ENCODE peak calls at places on chromosomes 6 and 20, in nine cellular contexts. R is activated CD4-positive, CD25-positive, alpha-beta regulatory T cell treated with anti-CD3 and anti-CD28 coated beads, Interleukin-2, amount 50 U/mL, for 72 hours; V is left lobe of liver; F is lung microvascular endothelial cell; T is stimulated activated CD8-positive, alpha-beta memory T cell treated with anti-CD3 and anti-CD28 coated beads, Interleukin-2, amount 100 ng/mL, for 1 hour; Z is glutamatergic neuron; I is amniotic stem cell; M is iris pigment epithelial cell; P is WTC11. C is an unnamed sample.

GRCh38 chr20:15637971-15638754 is 935.1 kb downstream of the KIF16B start:
- DNase-seq in M (no peak), F (no peak), R (no peak), V (no peak), Z (no peak), P (peak; percentile 17), I (no peak), T (no peak), C (peak; percentile 55)

GRCh38 chr6:26743157-26743821 is 83.7 kb upstream of the ZNF322 start:
- DNase-seq in Z (peak; percentile 52), M (peak; percentile 82), R (no peak), P (peak; percentile 72), F (peak; percentile 33), V (no peak), T (no peak), I (no peak), C (no peak)

GRCh38 chr6:157065366-157065765 is 258.0 kb downstream of the TMEM242 start:
- DNase-seq in Z (no peak), R (no peak), T (no peak), I (no peak), P (no peak), M (no peak), F (no peak), V (no peak), C (no peak)

GRCh38 chr6:88586371-88587157 is 376.9 kb downstream of the RNGTT start:
- DNase-seq in R (no peak), V (no peak), I (no peak), P (no peak), T (no peak), F (no peak), M (no peak), Z (no peak), C (no peak)

GRCh38 chr6:3023663-3024483 is 24.2 kb downstream of the NQO2 start:
- DNase-seq in Z (peak; percentile 86), V (peak; percentile 79), P (peak; percentile 77), R (peak; percentile 86), T (peak; percentile 80), M (peak; percentile 91), F (peak; percentile 90), I (peak; percentile 89), C (peak; percentile 42)

GRCh38 chr6:121426686-121427085 is 8.8 kb upstream of the GJA1 start:
- DNase-seq in T (no peak), M (no peak), F (no peak), I (no peak), Z (no peak), P (no peak), R (no peak), V (no peak), C (no peak)

GRCh38 chr20:63394069-63394468 is 32.9 kb upstream of the CHRNA4 start:
- DNase-seq in I (no peak), T (no peak), Z (no peak), M (peak; percentile 22), F (peak; percentile 10), P (peak; percentile 67), V (no peak), R (no peak), C (peak; percentile 97)

GRCh38 chr20:23528867-23529431 is 38.0 kb downstream of the CST8 start:
- DNase-seq in R (no peak), M (no peak), T (no peak), I (no peak), P (no peak), V (no peak), Z (no peak), F (no peak), C (no peak)

GRCh38 chr6:133218831-133219230 is 22.3 kb upstream of the EYA4 start:
- DNase-seq in M (no peak), R (no peak), I (no peak), V (no peak), P (no peak), F (no peak), Z (no peak), T (no peak), C (no peak)

GRCh38 chr6:12572884-12573824 is 143.4 kb upstream of the PHACTR1 start:
- DNase-seq in I (no peak), V (no peak), T (no peak), Z (no peak), P (no peak), F (peak; percentile 92), R (no peak), M (peak; percentile 78), C (peak; percentile 15)

GRCh38 chr6:116370328-116370716 is 425 bp upstream of the DSE start:
- DNase-seq in R (no peak), M (no peak), F (no peak), T (no peak), V (no peak), P (no peak), Z (no peak), I (peak; percentile 76), C (peak; percentile 43)

GRCh38 chr20:946826-947225 is 30.7 kb upstream of the ANGPT4 start:
- DNase-seq in T (no peak), Z (no peak), M (no peak), P (no peak), V (peak; percentile 34), R (no peak), F (no peak), I (no peak), C (no peak)

GRCh38 chr6:137486388-137486787 is 7.8 kb downstream of the OLIG3 start:
- DNase-seq in T (no peak), I (no peak), M (no peak), R (no peak), V (no peak), F (no peak), P (no peak), Z (no peak), C (no peak)

GRCh38 chr6:146990821-146991798 is 213.1 kb upstream of the STXBP5 start:
- DNase-seq in Z (no peak), T (no peak), F (peak; percentile 90), M (peak; percentile 91), R (no peak), V (no peak), I (no peak), P (no peak), C (no peak)